ENCODE peak calls at places on chromosome 9, in seven cellular contexts. U is HT-29, F is KG1, G is WERI-Rb-1, Q is heart right ventricle, A is GM23248, R is ELR. B is an unnamed sample.

GRCh38 chr9:37238122-37238521 is 117.7 kb downstream of the ZCCHC7 start:
- DNase-seq in A (no peak), G (no peak), Q (no peak), U (no peak), R (no peak), F (no peak), B (no peak)

GRCh38 chr9:69674741-69675438 is 2.7 kb upstream of the APBA1 start:
- DNase-seq in U (no peak), F (no peak), R (peak), G (no peak), Q (no peak), A (peak), B (no peak)

GRCh38 chr9:69671291-69671903 is 774 bp downstream of the APBA1 start:
- DNase-seq in Q (no peak), F (no peak), G (no peak), U (no peak), R (no peak), A (peak), B (peak)

GRCh38 chr9:33737811-33738606 is 57.4 kb upstream of the PRSS3 start:
- DNase-seq in U (peak), G (peak), R (peak), A (peak), Q (no peak), F (no peak), B (peak)

GRCh38 chr9:127218818-127219217 is 45.8 kb upstream of the GARNL3 start:
- DNase-seq in A (no peak), U (no peak), R (no peak), F (no peak), Q (no peak), G (no peak), B (no peak)

GRCh38 chr9:113715086-113715485 is 161.0 kb upstream of the ZNF618 start:
- DNase-seq in R (peak), G (no peak), U (no peak), F (no peak), Q (no peak), A (peak), B (no peak)

GRCh38 chr9:6907772-6908381 is 150.1 kb downstream of the KDM4C start:
- DNase-seq in A (peak), R (peak), Q (no peak), G (no peak), F (peak), U (peak), B (no peak)

GRCh38 chr9:137556069-137556838 is 4.6 kb downstream of the MRPL41 start:
- DNase-seq in A (no peak), Q (peak), U (no peak), F (no peak), R (no peak), G (no peak), B (no peak)

GRCh38 chr9:127546125-127546832 is 65.8 kb upstream of the STXBP1 start:
- DNase-seq in F (no peak), R (no peak), G (no peak), A (no peak), U (no peak), Q (no peak), B (no peak)

GRCh38 chr9:83106272-83106671 is 43.3 kb upstream of the RASEF start:
- DNase-seq in A (no peak), F (no peak), U (no peak), Q (no peak), R (peak), G (no peak), B (no peak)

GRCh38 chr9:36451949-36452348 is 51.9 kb upstream of the RNF38 start:
- DNase-seq in A (no peak), R (no peak), Q (no peak), G (no peak), F (no peak), U (no peak), B (no peak)

GRCh38 chr9:83992407-83992806 is 11.8 kb downstream of the RMI1 start:
- DNase-seq in A (peak), R (peak), F (no peak), Q (no peak), U (peak), G (no peak), B (no peak)